ENCODE peak calls at places on chromosomes 2 and 18, in nine cellular contexts. S, Y, H, Q, E, C, J, M and D are unnamed samples.

GRCh38 chr2:119229716-119230115 is 6.1 kb downstream of the STEAP3 start:
- DNase-seq in M (no peak), S (no peak), J (no peak), E (no peak), C (no peak), Q (no peak), H (no peak), Y (no peak), D (no peak)

GRCh38 chr2:54708584-54709340 is 14.7 kb upstream of the EML6 start:
- DNase-seq in S (no peak), Q (peak; percentile 82), J (no peak), M (no peak), H (no peak), Y (no peak), C (peak; percentile 89), E (no peak), D (no peak)

GRCh38 chr2:13576634-13577033 is 859.9 kb downstream of the TRIB2 start:
- DNase-seq in E (no peak), M (no peak), S (no peak), J (no peak), Y (no peak), C (no peak), Q (no peak), H (no peak), D (no peak)

GRCh38 chr2:164717000-164717597 is 95.8 kb upstream of the GRB14 start:
- DNase-seq in H (peak; percentile 70), C (no peak), E (no peak), Y (no peak), M (no peak), J (no peak), Q (no peak), S (no peak), D (no peak)

GRCh38 chr2:119276864-119277263 is 53.2 kb downstream of the STEAP3 start:
- DNase-seq in M (no peak), C (peak; percentile 30), E (no peak), Q (no peak), S (no peak), J (no peak), H (no peak), Y (no peak), D (no peak)

GRCh38 chr2:31406593-31407385 is 7.8 kb downstream of the XDH start:
- DNase-seq in S (no peak), E (no peak), H (no peak), C (no peak), M (no peak), J (no peak), Q (no peak), Y (no peak), D (peak; percentile 55)

GRCh38 chr2:39568561-39569006 is 97.1 kb upstream of the TMEM178A start:
- DNase-seq in M (no peak), E (no peak), Q (no peak), C (no peak), J (peak; percentile 76), Y (no peak), H (peak; percentile 89), S (no peak), D (no peak)

GRCh38 chr2:213065583-213066444 is 85.6 kb downstream of the IKZF2 start:
- DNase-seq in M (no peak), J (no peak), E (peak; percentile 39), S (peak; percentile 3), Y (no peak), H (peak; percentile 70), Q (peak; percentile 39), C (peak; percentile 67), D (no peak)

GRCh38 chr2:201466050-201466660 is 14.6 kb downstream of the STRADB start:
- DNase-seq in C (no peak), M (no peak), S (no peak), H (peak; percentile 81), J (peak; percentile 71), Y (no peak), E (no peak), Q (no peak), D (no peak)

GRCh38 chr2:204202253-204202652 is 265.7 kb downstream of the ICOS start:
- DNase-seq in S (no peak), Q (no peak), M (no peak), E (no peak), J (no peak), H (no peak), Y (no peak), C (no peak), D (no peak)

GRCh38 chr18:44638811-44639210 is 41.9 kb upstream of the SETBP1 start:
- DNase-seq in Q (no peak), H (no peak), C (no peak), Y (no peak), J (no peak), E (no peak), S (no peak), M (no peak), D (no peak)

GRCh38 chr2:131009713-131010475 is 83.4 kb downstream of the FAM168B start:
- DNase-seq in H (no peak), M (no peak), J (no peak), C (peak; percentile 17), S (no peak), Q (no peak), E (no peak), Y (no peak), D (peak; percentile 34)

GRCh38 chr18:62848946-62849345 is 133.6 kb downstream of the PHLPP1 start:
- DNase-seq in C (no peak), Q (no peak), J (no peak), E (no peak), S (no peak), Y (no peak), H (no peak), M (no peak), D (no peak)

GRCh38 chr2:176419591-176420071 is 150.4 kb downstream of the MTX2 start:
- DNase-seq in J (peak; percentile 36), Q (no peak), H (peak; percentile 61), Y (no peak), C (no peak), S (no peak), M (no peak), E (no peak), D (no peak)

GRCh38 chr2:232487385-232488096 is at the start of gene ECEL1:
- DNase-seq in Q (peak; percentile 41), J (no peak), M (no peak), H (no peak), C (peak; percentile 82), S (peak; percentile 35), Y (no peak), E (no peak), D (no peak)

GRCh38 chr2:121974919-121975654 is 219.6 kb downstream of the TSN start:
- DNase-seq in S (peak; percentile 54), C (peak; percentile 88), J (peak; percentile 50), M (no peak), Q (peak; percentile 79), E (peak; percentile 47), Y (no peak), H (peak; percentile 83), D (no peak)

DNA sequence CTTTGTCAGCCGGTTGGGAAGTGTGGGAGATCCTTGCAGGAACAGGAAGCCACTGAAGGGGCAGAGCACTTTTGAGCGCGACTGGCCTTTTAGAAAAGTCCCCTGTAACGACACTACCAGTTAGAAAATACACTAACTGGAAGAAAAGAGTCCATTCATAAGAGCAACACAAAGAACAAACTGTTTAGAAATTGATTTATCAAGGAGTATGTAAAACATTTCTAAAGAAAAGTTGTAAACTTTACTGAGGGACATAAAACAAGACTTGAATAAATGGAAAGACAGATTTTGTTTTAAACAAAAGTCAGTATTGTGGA is 29.8 kb upstream of the POMC start:
- DNase-seq in C (no peak), E (no peak), Q (no peak), Y (no peak), S (no peak), H (no peak), M (no peak), J (no peak), D (no peak)
- TF ChIP-seq CTCF in C (no peak), E (no peak), Q (no peak), Y (no peak), S (no peak), H (no peak), M (no peak), J (no peak), D (no peak)

GRCh38 chr2:108194409-108195132 is 45.2 kb upstream of the SULT1C3 start:
- DNase-seq in S (no peak), E (no peak), H (peak; percentile 17), J (no peak), Q (no peak), Y (no peak), M (no peak), C (no peak), D (no peak)
- TF ChIP-seq CTCF in S (peak; percentile 74), E (peak; percentile 58), H (peak; percentile 43), J (no peak), Q (peak; percentile 58), Y (peak; percentile 26), M (peak; percentile 34), C (peak; percentile 64), D (peak; percentile 42)

GRCh38 chr2:182761903-182762302 is 45.8 kb downstream of the DNAJC10 start:
- DNase-seq in Y (no peak), H (peak; percentile 74), M (no peak), S (no peak), C (no peak), E (no peak), J (no peak), Q (no peak), D (no peak)

GRCh38 chr2:182766626-182767025 is 50.6 kb downstream of the DNAJC10 start:
- DNase-seq in H (no peak), Y (no peak), J (no peak), S (no peak), M (no peak), E (no peak), Q (no peak), C (no peak), D (no peak)

GRCh38 chr2:182763311-182763912 is 47.4 kb downstream of the DNAJC10 start:
- DNase-seq in C (peak; percentile 64), M (no peak), J (no peak), S (peak; percentile 18), E (peak; percentile 2), Y (no peak), Q (peak; percentile 36), H (peak; percentile 46), D (no peak)

DNA sequence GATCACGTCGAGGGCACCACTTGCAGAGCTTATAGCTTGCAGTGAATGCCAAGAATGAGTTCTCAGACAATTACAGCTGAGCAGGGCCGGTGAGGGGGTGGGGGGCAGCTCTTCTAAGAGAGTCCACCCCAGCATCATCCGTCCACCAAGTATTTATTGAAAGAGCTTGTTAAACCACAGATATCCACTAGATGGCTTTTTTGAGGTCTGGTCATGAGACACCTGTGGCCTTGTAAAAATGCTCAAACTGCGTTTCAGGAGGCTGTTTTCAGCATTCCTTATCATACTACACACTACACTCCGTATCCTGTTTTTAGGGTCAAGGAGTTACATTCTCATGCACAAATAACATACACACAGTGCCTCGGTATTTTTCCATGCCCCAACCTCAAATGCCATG is 51.5 kb downstream of the DNAJC10 start:
- DNase-seq in H (peak; percentile 17), Y (no peak), Q (peak; percentile 28), J (no peak), M (no peak), C (peak; percentile 53), E (no peak), S (no peak), D (no peak)
- TF ChIP-seq CTCF in H (peak; percentile 37), Y (no peak), Q (peak; percentile 64), J (peak; percentile 39), M (no peak), C (peak; percentile 74), E (peak; percentile 24), S (peak; percentile 65), D (peak; percentile 33)

DNA sequence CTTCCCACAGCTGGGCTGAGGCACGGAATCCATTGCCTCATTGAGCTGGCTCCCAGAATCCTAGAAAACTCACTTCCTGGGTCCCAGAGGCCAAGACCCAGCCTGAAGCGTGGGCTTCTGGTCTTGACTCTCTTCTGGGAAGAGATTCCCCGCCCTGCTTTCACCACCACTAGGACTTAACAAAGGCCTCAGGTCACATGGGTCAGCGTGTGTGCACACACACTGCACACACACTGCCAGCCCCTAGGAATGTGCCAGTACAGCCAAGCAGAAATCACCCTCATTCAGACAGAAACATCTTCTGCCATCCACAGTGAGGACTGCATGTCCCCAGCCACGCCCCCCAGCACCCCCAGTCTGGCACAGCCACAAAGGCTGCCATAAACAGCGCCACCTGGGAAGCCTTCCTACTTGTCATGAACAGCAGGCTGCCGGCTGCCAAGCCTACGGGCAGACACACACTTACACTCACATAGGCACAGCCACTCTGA is 165.7 kb downstream of the TNS1 start:
- DNase-seq in C (peak; percentile 86), Y (peak; percentile 91), Q (peak; percentile 75), M (peak; percentile 95), S (peak; percentile 28), H (peak; percentile 92), E (no peak), J (no peak), D (peak; percentile 96)
- TF ChIP-seq CTCF in C (peak; percentile 38), Y (no peak), Q (peak; percentile 45), M (no peak), S (no peak), H (no peak), E (no peak), J (peak; percentile 25), D (peak; percentile 24)